ENCODE peak calls at places on chromosomes 11 and 22, in eight cellular contexts. M is H7, P is testis, G is left cardiac atrium, H is upper lobe of right lung, I is sciatic nerve, X is substantia nigra, O is GM03348. F is an unnamed sample.
A peak's percentile ranks its signal among the peaks of the same experiment; 100 is the strongest.

GRCh38 chr11:119626910-119627305 is 102.1 kb downstream of the NECTIN1 start:
- DNase-seq in M (peak; percentile 68), P (no peak), G (no peak), H (no peak), I (no peak), X (no peak), O (no peak), F (no peak)

GRCh38 chr11:26651916-26652315 is 69.9 kb downstream of the SLC5A12 start:
- DNase-seq in M (no peak), P (no peak), G (no peak), H (no peak), I (no peak), X (no peak), O (no peak), F (no peak)

GRCh38 chr11:95100191-95100648 is 10.6 kb downstream of the ENDOD1 start:
- DNase-seq in M (no peak), P (no peak), G (no peak), H (no peak), I (no peak), X (no peak), O (no peak), F (no peak)

GRCh38 chr22:22546490-22546889 is 12.6 kb downstream of the PRAME start:
- DNase-seq in M (no peak), P (no peak), G (no peak), H (no peak), I (no peak), X (no peak), O (no peak), F (no peak)

GRCh38 chr11:75342231-75342918 is 9.1 kb downstream of the ARRB1 start:
- DNase-seq in M (peak; percentile 49), P (no peak), G (no peak), H (no peak), I (no peak), X (no peak), O (no peak), F (no peak)

GRCh38 chr11:131079036-131079435 is 162.8 kb upstream of the SNX19 start:
- DNase-seq in M (no peak), P (no peak), G (no peak), H (no peak), I (no peak), X (no peak), O (no peak), F (no peak)

GRCh38 chr22:36759481-36760159 is 16.3 kb downstream of the IFT27 start:
- DNase-seq in M (peak; percentile 39), P (no peak), G (no peak), H (peak; percentile 43), I (peak; percentile 39), X (no peak), O (no peak), F (no peak)

GRCh38 chr11:37623778-37624177 is 1025.7 kb upstream of the RAG2 start:
- DNase-seq in M (no peak), P (no peak), G (no peak), H (no peak), I (no peak), X (no peak), O (no peak), F (no peak)

GRCh38 chr11:127006311-127006710 is 5.7 kb upstream of the KIRREL3 start:
- DNase-seq in M (no peak), P (no peak), G (no peak), H (no peak), I (no peak), X (no peak), O (peak; percentile 61), F (peak; percentile 66)